ENCODE peak calls at places on chromosomes 11 and 22, in nine cellular contexts. M, T, R, X, Y, J, F, K and A are unnamed samples.

GRCh38 chr11:57015679-57016078 is 27.0 kb downstream of the OR5AK2 start:
- DNase-seq in M (no peak), T (no peak), R (no peak), X (no peak), Y (no peak), J (no peak), F (no peak), K (no peak), A (no peak)

GRCh38 chr11:8022876-8023275 is 35.7 kb downstream of the EIF3F start:
- DNase-seq in M (peak; percentile 33), T (no peak), R (no peak), X (no peak), Y (no peak), J (no peak), F (no peak), K (no peak), A (no peak)

GRCh38 chr11:19294444-19294843 is 53.7 kb upstream of the E2F8 start:
- DNase-seq in M (no peak), T (no peak), R (no peak), X (no peak), Y (no peak), J (no peak), F (no peak), K (no peak), A (no peak)

GRCh38 chr11:36300651-36301050 is 4.6 kb downstream of the PRR5L start:
- DNase-seq in M (peak; percentile 57), T (no peak), R (peak; percentile 59), X (peak; percentile 20), Y (peak; percentile 60), J (peak; percentile 53), F (peak; percentile 17), K (peak; percentile 79), A (peak; percentile 61)

GRCh38 chr11:82792319-82792718 is 58.7 kb upstream of the FAM181B start:
- DNase-seq in M (no peak), T (no peak), R (no peak), X (no peak), Y (no peak), J (no peak), F (no peak), K (no peak), A (no peak)

GRCh38 chr11:92980291-92980690 is 10.8 kb downstream of the MTNR1B start:
- DNase-seq in M (no peak), T (no peak), R (no peak), X (no peak), Y (no peak), J (no peak), F (no peak), K (no peak), A (no peak)

GRCh38 chr11:76623171-76623883 is 47.2 kb downstream of the LRRC32 start:
- DNase-seq in M (peak; percentile 73), T (no peak), R (no peak), X (no peak), Y (no peak), J (peak; percentile 15), F (peak; percentile 72), K (peak; percentile 54), A (peak; percentile 57)

GRCh38 chr11:69417211-69418085 is 64.0 kb upstream of the LINC01488 start:
- DNase-seq in M (no peak), T (no peak), R (no peak), X (no peak), Y (no peak), J (no peak), F (no peak), K (no peak), A (no peak)

GRCh38 chr11:102449651-102450570 is 2.7 kb downstream of the TMEM123 start:
- DNase-seq in M (no peak), T (no peak), R (no peak), X (no peak), Y (no peak), J (no peak), F (no peak), K (peak; percentile 33), A (no peak)

GRCh38 chr11:27040302-27041115 is at the start of gene BBOX1:
- DNase-seq in M (no peak), T (peak; percentile 67), R (no peak), X (peak; percentile 35), Y (no peak), J (no peak), F (no peak), K (peak; percentile 14), A (no peak)

GRCh38 chr11:1307998-1308744 is 1.3 kb downstream of the TOLLIP start:
- DNase-seq in M (peak; percentile 33), T (no peak), R (no peak), X (peak; percentile 14), Y (no peak), J (peak; percentile 47), F (peak; percentile 22), K (no peak), A (peak; percentile 31)

GRCh38 chr22:22745225-22746060 is 101.0 kb downstream of the GGTLC2 start:
- DNase-seq in M (peak; percentile 16), T (no peak), R (no peak), X (no peak), Y (no peak), J (no peak), F (peak; percentile 19), K (peak; percentile 50), A (peak; percentile 62)

GRCh38 chr11:9573775-9574555 is 495 bp downstream of the WEE1 start:
- DNase-seq in M (no peak), T (no peak), R (peak; percentile 29), X (peak; percentile 42), Y (peak; percentile 58), J (peak; percentile 52), F (no peak), K (peak; percentile 13), A (no peak)

GRCh38 chr11:35541621-35542375 is 16.4 kb upstream of the PAMR1 start:
- DNase-seq in M (peak; percentile 98), T (peak; percentile 75), R (peak; percentile 48), X (peak; percentile 79), Y (no peak), J (no peak), F (peak; percentile 93), K (peak; percentile 88), A (peak; percentile 94)

DNA sequence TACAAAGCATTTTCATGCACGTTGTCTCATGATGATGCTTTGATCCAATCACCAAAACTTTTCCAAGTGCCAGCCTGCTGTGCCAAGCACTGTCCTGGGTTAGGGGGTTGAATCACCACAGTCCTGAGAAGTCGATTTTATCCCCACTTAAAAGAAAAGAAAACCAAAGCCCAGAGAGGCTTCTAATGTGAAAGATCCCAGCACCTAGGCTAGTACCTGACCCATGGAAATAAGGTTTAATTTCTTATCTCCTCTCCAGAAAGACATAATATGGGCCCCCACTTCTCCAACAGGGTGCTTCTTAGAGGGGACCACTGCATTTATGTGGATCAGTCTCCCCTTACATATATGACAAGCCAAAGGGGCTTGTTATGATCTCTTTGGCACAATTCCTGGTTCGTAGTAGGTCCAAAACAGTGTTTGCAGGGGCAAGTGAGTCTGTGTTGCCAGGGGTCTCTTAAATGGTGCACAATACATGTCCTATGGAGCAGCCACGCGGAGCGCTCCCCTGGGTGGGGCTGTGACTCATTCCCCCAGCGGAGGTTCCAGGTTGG is 1.9 kb upstream of the BCL9L start:
- DNase-seq in M (no peak), T (no peak), R (no peak), X (no peak), Y (no peak), J (no peak), F (no peak), K (no peak), A (no peak)
- H3K4me3 ChIP-seq in M (peak overlapping the region; percentile 86), T (peak overlapping the region; percentile 86), R (peak overlapping the region; percentile 45), X (no peak overlapping the region), Y (peak overlapping the region; percentile 96), J (no peak overlapping the region), F (no peak overlapping the region), K (peak overlapping the region; percentile 77), A (peak overlapping the region; percentile 78)

GRCh38 chr22:49514656-49515055 is 313.0 kb downstream of the BRD1 start:
- DNase-seq in M (no peak), T (no peak), R (no peak), X (no peak), Y (no peak), J (no peak), F (no peak), K (no peak), A (no peak)

GRCh38 chr22:49517211-49517610 is 310.5 kb downstream of the BRD1 start:
- DNase-seq in M (no peak), T (no peak), R (no peak), X (no peak), Y (no peak), J (no peak), F (no peak), K (no peak), A (no peak)

GRCh38 chr22:49514211-49514610 is 313.5 kb downstream of the BRD1 start:
- DNase-seq in M (no peak), T (peak; percentile 16), R (no peak), X (no peak), Y (no peak), J (no peak), F (no peak), K (no peak), A (no peak)

GRCh38 chr22:49513358-49513851 is 314.3 kb downstream of the BRD1 start:
- DNase-seq in M (no peak), T (no peak), R (no peak), X (no peak), Y (no peak), J (no peak), F (no peak), K (no peak), A (no peak)

DNA sequence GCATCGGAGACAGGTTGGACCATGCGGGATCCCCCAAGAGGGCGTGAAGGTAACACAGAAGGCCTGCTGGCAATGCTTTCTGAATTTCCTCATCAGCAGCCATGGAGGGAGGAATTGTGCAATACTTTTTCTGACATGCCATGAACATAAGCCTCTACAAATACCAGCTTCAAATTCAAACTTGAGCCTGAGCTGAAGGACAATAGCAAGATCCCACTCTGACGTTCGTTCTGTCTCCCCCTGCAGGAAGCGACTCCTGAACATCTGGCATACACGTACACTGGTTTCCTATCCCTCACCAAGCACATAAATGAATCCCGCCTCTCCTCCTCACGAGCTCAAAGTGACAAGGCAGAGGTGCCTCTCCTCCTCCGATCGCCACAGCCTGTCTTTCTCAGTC is 312.2 kb downstream of the BRD1 start:
- DNase-seq in M (no peak), T (no peak), R (no peak), X (no peak), Y (no peak), J (no peak), F (no peak), K (no peak), A (no peak)
- TF ChIP-seq CTCF in M (no peak), T (no peak), R (no peak), X (no peak), Y (no peak), J (no peak), F (no peak), K (no peak), A (no peak)

DNA sequence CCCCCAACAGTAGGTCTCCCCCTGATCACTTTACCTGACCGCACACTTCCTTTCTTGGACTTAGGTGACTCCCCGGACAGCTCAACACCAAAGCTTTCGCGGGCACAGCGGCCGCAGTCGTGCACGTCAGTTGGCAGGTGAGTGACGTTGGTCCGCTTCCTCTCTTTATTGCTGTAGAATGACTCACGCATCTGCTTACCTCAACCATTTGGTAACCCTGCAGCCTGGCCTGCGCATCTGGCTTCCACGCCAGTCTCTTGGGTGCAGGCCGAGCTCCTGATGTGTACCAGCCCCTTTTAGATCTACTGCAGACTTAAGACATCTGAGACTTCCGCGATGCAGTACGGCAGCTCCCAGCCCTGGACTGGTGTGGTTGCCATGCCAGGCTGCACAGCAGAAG is 12.4 kb upstream of the TRMU start:
- DNase-seq in M (no peak), T (no peak), R (no peak), X (no peak), Y (peak; percentile 34), J (no peak), F (no peak), K (no peak), A (no peak)
- H3K4me3 ChIP-seq in M (no peak overlapping the region), T (no peak overlapping the region), R (no peak overlapping the region), X (no peak overlapping the region), Y (no peak overlapping the region), J (no peak overlapping the region), F (no peak overlapping the region), K (no peak overlapping the region), A (no peak overlapping the region)

GRCh38 chr11:71372693-71373657 is 75.2 kb downstream of the DHCR7 start:
- DNase-seq in M (peak; percentile 42), T (no peak), R (no peak), X (no peak), Y (no peak), J (no peak), F (peak; percentile 50), K (peak; percentile 29), A (peak; percentile 56)
- TF ChIP-seq CTCF in M (peak; percentile 73), T (no peak), R (peak; percentile 8), X (no peak), Y (no peak), J (no peak), F (peak; percentile 65), K (peak; percentile 30), A (peak; percentile 64)